ENCODE peak calls at places on chromosomes 1 and 21, in ten cellular contexts. L, Z, P, I, E, H, N, M, G and Q are unnamed samples.

GRCh38 chr1:221217029-221217428 is 337.8 kb downstream of the HLX start:
- DNase-seq in I (no peak), P (no peak), E (no peak), M (no peak), G (no peak), Z (no peak), L (no peak), H (peak), N (no peak), Q (no peak)

GRCh38 chr1:32592953-32593352 is 53.7 kb downstream of the ZBTB8A start:
- DNase-seq in Z (no peak), L (peak), E (no peak), I (no peak), P (no peak), H (peak), G (no peak), M (no peak), N (no peak), Q (no peak)

GRCh38 chr1:239993333-239993732 is 98.3 kb upstream of the FMN2 start:
- DNase-seq in H (no peak), I (no peak), N (no peak), M (no peak), L (no peak), Z (no peak), P (no peak), E (no peak), G (no peak), Q (no peak)

GRCh38 chr1:18957532-18958295 is 1.2 kb upstream of the IFFO2 start:
- DNase-seq in P (no peak), M (no peak), L (no peak), I (no peak), E (no peak), H (no peak), G (no peak), N (no peak), Z (no peak), Q (no peak)

GRCh38 chr1:56676571-56677035 is 31.5 kb downstream of the PRKAA2 start:
- DNase-seq in H (peak), M (no peak), Z (no peak), G (no peak), N (no peak), P (peak), I (no peak), L (peak), E (peak), Q (no peak)

GRCh38 chr1:18256318-18257235 is 149.0 kb downstream of the IGSF21 start:
- DNase-seq in E (peak), H (no peak), L (peak), P (peak), N (peak), I (peak), Z (peak), M (peak), G (peak), Q (peak)

GRCh38 chr1:61486783-61487505 is 238.0 kb downstream of the TM2D1 start:
- DNase-seq in G (no peak), M (no peak), Z (no peak), L (no peak), I (no peak), E (no peak), P (no peak), N (no peak), H (no peak), Q (no peak)

GRCh38 chr1:90876098-90876497 is 145.7 kb downstream of the ZNF644 start:
- DNase-seq in G (no peak), E (no peak), M (no peak), L (no peak), H (no peak), P (no peak), N (no peak), I (no peak), Z (no peak), Q (no peak)

GRCh38 chr1:247409869-247410544 is 6.0 kb upstream of the NLRP3 start:
- DNase-seq in G (peak), Z (no peak), L (no peak), E (no peak), I (no peak), P (no peak), M (no peak), H (no peak), N (no peak), Q (no peak)

GRCh38 chr1:218646288-218646687 is 301.2 kb downstream of the TGFB2 start:
- DNase-seq in L (no peak), G (no peak), Z (no peak), I (no peak), M (no peak), H (no peak), E (no peak), N (no peak), P (no peak), Q (no peak)

GRCh38 chr1:205162301-205162700 is 40.5 kb upstream of the RBBP5 start:
- DNase-seq in L (no peak), G (no peak), N (no peak), I (no peak), M (no peak), H (no peak), E (no peak), Z (no peak), P (no peak), Q (no peak)

GRCh38 chr1:13699510-13699909 is 478 bp upstream of the PRDM2 start:
- DNase-seq in I (no peak), P (no peak), E (no peak), Z (peak), N (peak), L (no peak), M (no peak), H (no peak), G (peak), Q (no peak)

GRCh38 chr21:43933146-43933673 is 68.2 kb downstream of the AGPAT3 start:
- DNase-seq in G (no peak), Z (no peak), E (no peak), H (no peak), L (no peak), I (no peak), N (no peak), P (no peak), M (no peak), Q (no peak)

GRCh38 chr1:11684070-11684469 is 3.1 kb upstream of the MAD2L2 start:
- DNase-seq in E (no peak), P (no peak), L (no peak), M (no peak), G (no peak), I (no peak), H (no peak), N (no peak), Z (no peak), Q (no peak)

GRCh38 chr1:40270152-40270834 is 12.3 kb downstream of the ZMPSTE24 start:
- DNase-seq in P (no peak), I (no peak), H (peak), L (no peak), E (no peak), Z (no peak), N (no peak), M (no peak), G (no peak), Q (no peak)

GRCh38 chr1:33322870-33323585 is 2.1 kb upstream of the A3GALT2 start:
- DNase-seq in I (no peak), L (no peak), P (no peak), Z (no peak), E (no peak), M (no peak), G (no peak), N (no peak), H (no peak), Q (no peak)

GRCh38 chr1:174923820-174924219 is 75.9 kb upstream of the CACYBP start:
- DNase-seq in E (no peak), G (no peak), I (no peak), L (no peak), M (no peak), H (no peak), P (no peak), Z (no peak), N (no peak), Q (no peak)

GRCh38 chr1:27568247-27569087 is 35.5 kb downstream of the AHDC1 start:
- DNase-seq in I (peak), G (peak), E (peak), N (peak), H (peak), Z (peak), M (peak), L (peak), P (peak), Q (peak)

GRCh38 chr1:196516373-196516772 is 91.9 kb downstream of the KCNT2 start:
- DNase-seq in N (no peak), H (no peak), L (peak), E (no peak), I (no peak), Z (no peak), G (no peak), P (no peak), M (no peak), Q (no peak)

GRCh38 chr1:89946532-89946931 is 48.4 kb upstream of the ZNF326 start:
- DNase-seq in P (no peak), E (no peak), L (no peak), G (no peak), H (peak), Z (no peak), M (no peak), I (no peak), N (no peak), Q (no peak)

GRCh38 chr1:67371681-67372080 is 58.5 kb downstream of the SERBP1 start:
- DNase-seq in G (no peak), M (no peak), Z (no peak), I (no peak), L (no peak), N (no peak), E (peak), H (peak), P (no peak), Q (no peak)

GRCh38 chr1:16266411-16267118 is 29.6 kb upstream of the CPLANE2 start:
- DNase-seq in N (no peak), G (no peak), P (no peak), L (no peak), E (no peak), M (peak), Z (no peak), I (no peak), H (peak), Q (no peak)

GRCh38 chr1:67137307-67137753 is 2.6 kb upstream of the C1orf141 start:
- DNase-seq in G (no peak), M (no peak), E (peak), L (no peak), I (no peak), N (no peak), H (no peak), Z (no peak), P (no peak), Q (no peak)

GRCh38 chr1:25992689-25993146 is 5.1 kb downstream of the PAFAH2 start:
- DNase-seq in Z (no peak), N (peak), H (no peak), M (no peak), I (no peak), P (no peak), L (no peak), E (no peak), G (no peak), Q (no peak)

GRCh38 chr1:64549464-64550239 is 79.7 kb downstream of the CACHD1 start:
- DNase-seq in M (no peak), Z (no peak), H (no peak), N (no peak), E (no peak), I (no peak), P (no peak), G (no peak), L (no peak), Q (no peak)

GRCh38 chr1:179012033-179012432 is 13.7 kb upstream of the FAM20B start:
- DNase-seq in H (no peak), M (no peak), G (no peak), I (no peak), E (no peak), N (no peak), P (no peak), Z (no peak), L (no peak), Q (no peak)

GRCh38 chr1:32780628-32781267 is 36.4 kb downstream of the YARS1 start:
- DNase-seq in P (no peak), H (no peak), M (no peak), I (no peak), L (peak), E (no peak), G (no peak), N (no peak), Z (no peak), Q (no peak)

GRCh38 chr1:7358346-7358745 is 412.8 kb upstream of the VAMP3 start:
- DNase-seq in L (no peak), M (no peak), H (no peak), E (no peak), Z (no peak), I (no peak), N (no peak), G (no peak), P (no peak), Q (no peak)

GRCh38 chr1:7352974-7353373 is 418.1 kb upstream of the VAMP3 start:
- DNase-seq in N (no peak), I (no peak), M (no peak), G (no peak), E (no peak), Z (no peak), H (no peak), P (no peak), L (no peak), Q (no peak)

GRCh38 chr1:7355646-7356045 is 415.4 kb upstream of the VAMP3 start:
- DNase-seq in I (no peak), P (no peak), L (no peak), H (no peak), G (no peak), N (no peak), Z (no peak), E (no peak), M (no peak), Q (no peak)

GRCh38 chr1:7352364-7352763 is 418.7 kb upstream of the VAMP3 start:
- DNase-seq in L (no peak), I (no peak), E (no peak), M (no peak), P (no peak), Z (no peak), G (no peak), N (no peak), H (no peak), Q (no peak)

DNA sequence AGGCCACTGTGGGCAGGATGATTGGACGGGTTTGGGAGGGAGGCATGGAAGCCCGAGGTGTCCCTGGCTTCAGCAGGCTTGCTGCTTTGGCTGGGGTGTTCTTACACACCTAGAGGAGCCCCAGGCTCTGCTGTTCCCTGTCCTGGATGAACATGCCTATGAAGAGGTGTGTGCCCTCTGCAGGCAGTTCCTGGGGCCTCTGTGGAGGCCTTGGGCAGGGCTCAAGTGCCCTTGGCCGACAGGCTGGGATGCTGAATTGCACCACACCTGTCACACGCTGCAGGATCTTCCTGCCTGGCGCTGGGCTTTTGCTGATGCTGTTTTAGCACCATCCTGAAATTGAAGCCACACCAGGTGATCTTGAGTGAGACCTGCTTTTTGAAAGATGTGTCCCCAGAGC is 415.0 kb upstream of the VAMP3 start:
- DNase-seq in G (no peak), M (no peak), I (no peak), E (no peak), L (no peak), H (no peak), Z (no peak), P (no peak), N (no peak), Q (no peak)
- TF ChIP-seq CTCF in G (no peak), M (no peak), I (no peak), E (no peak), L (no peak), H (no peak), Z (no peak), P (no peak), N (no peak), Q (no peak)

GRCh38 chr21:32414579-32415358 is 2.3 kb downstream of the EVA1C start:
- DNase-seq in M (no peak), I (no peak), G (no peak), L (peak), P (no peak), Z (peak), E (peak), N (no peak), H (peak), Q (no peak)
- TF ChIP-seq CTCF in M (peak), I (peak), G (no peak), L (peak), P (peak), Z (no peak), E (peak), N (peak), H (peak), Q (no peak)

GRCh38 chr21:36706482-36706852 is 7.6 kb downstream of the SIM2 start:
- DNase-seq in N (peak), M (no peak), I (no peak), P (no peak), G (no peak), L (no peak), Z (no peak), E (no peak), H (no peak), Q (no peak)

GRCh38 chr21:36707763-36708511 is 9.0 kb downstream of the SIM2 start:
- DNase-seq in M (no peak), E (no peak), L (no peak), Z (no peak), N (no peak), G (peak), I (no peak), H (no peak), P (no peak), Q (no peak)

GRCh38 chr21:36708512-36709029 is 9.7 kb downstream of the SIM2 start:
- DNase-seq in P (no peak), L (no peak), G (no peak), Z (no peak), M (no peak), N (no peak), E (no peak), I (no peak), H (no peak), Q (no peak)

GRCh38 chr21:36705679-36706481 is 7.0 kb downstream of the SIM2 start:
- DNase-seq in M (no peak), P (no peak), G (peak), E (no peak), N (peak), Z (no peak), L (no peak), I (no peak), H (no peak), Q (no peak)

DNA sequence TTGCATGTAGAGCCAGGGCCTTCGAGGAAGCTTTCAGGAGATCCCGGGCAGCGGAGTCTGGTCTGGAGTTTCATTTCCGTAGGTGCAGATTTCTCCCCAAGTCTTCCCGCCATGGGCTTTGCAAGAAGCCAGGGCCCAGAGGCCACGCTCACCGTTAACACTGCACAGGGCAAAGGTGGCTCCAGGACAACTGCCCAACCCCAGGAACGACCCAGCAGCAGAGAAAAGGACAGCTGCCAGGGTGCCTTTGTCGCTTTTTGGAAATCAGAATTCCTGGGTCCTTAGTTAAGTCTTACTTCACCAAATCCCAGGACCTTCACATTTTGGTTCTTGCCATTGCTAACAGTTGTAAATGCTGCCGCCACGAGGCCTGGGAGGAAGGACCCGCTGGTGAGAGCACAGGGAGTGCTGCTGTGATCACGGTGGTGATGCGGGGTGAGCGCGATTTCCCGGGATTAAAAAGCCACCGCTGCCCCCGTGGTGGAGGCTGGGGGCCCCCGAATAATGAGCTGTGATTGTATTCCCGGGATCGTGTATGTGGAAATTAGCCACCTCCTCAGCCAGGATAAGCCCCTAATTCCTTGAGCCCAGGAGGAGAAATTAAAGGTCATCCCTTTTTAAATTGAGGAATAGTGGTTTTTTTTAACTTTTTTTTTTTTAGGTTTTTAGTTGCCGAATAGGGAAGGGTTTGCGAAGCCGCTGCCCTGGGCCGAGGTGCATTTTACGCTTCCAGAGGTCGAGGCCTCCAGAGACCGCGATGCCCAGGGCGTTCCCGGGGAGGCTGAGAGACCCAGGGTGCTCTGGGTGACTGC is 8.2 kb downstream of the SIM2 start:
- DNase-seq in P (no peak), L (no peak), G (peak), Z (no peak), N (no peak), E (no peak), H (peak), I (no peak), M (peak), Q (no peak)
- TF ChIP-seq CTCF in P (no peak), L (peak), G (no peak), Z (no peak), N (no peak), E (peak), H (no peak), I (no peak), M (peak), Q (no peak)

GRCh38 chr1:1207254-1207902 is 986 bp upstream of the TNFRSF18 start:
- DNase-seq in N (no peak), M (no peak), H (no peak), P (no peak), Z (no peak), L (no peak), I (no peak), E (no peak), G (no peak), Q (no peak)

GRCh38 chr1:1204998-1205768 is 1.2 kb downstream of the TNFRSF18 start:
- DNase-seq in M (no peak), P (no peak), E (no peak), I (no peak), N (no peak), H (no peak), G (no peak), Z (no peak), L (no peak), Q (peak)

GRCh38 chr1:1206376-1207253 is at the start of gene TNFRSF18:
- DNase-seq in M (peak), N (no peak), H (no peak), G (peak), E (no peak), L (peak), Z (no peak), I (peak), P (no peak), Q (peak)

GRCh38 chr1:1204425-1204920 is 1.9 kb downstream of the TNFRSF18 start:
- DNase-seq in G (no peak), E (no peak), L (no peak), N (no peak), I (no peak), Z (no peak), P (no peak), H (no peak), M (no peak), Q (no peak)

GRCh38 chr1:1205769-1206375 is 520 bp downstream of the TNFRSF18 start:
- DNase-seq in M (no peak), E (no peak), I (no peak), N (no peak), Z (no peak), G (no peak), P (no peak), L (no peak), H (no peak), Q (no peak)
- TF ChIP-seq CTCF in M (no peak), E (no peak), I (peak), N (no peak), Z (no peak), G (peak), P (no peak), L (no peak), H (no peak), Q (no peak)

DNA sequence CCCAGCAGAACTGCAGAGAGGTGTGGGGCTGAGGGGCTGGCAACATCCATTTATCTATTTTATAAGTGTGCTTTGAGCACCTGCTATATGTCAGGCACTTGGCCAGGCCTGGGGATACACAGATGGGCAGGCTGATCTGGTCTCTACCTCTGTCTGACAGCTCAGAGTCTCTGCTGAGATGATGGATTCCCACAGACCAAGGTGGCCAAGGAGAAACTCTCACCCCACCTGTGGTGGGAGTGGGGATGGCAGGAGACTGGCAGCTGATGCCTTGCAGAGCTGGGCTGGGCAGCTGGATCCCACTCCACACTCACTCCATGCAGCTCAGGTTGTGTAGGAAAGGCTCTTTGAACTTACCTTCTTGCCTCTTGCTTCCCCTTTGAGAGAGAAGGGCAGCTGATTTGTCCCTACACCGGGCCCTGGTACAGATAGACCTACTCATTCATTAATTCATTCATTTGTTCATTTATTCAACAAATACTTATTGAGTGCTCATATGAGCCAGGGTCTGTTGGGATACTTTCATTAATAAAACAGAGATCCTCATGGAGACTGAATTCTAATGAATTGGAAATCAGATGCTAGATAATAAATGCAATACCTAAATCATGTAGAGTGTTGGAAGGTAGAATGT is 9.0 kb downstream of the ADORA1 start:
- DNase-seq in G (no peak), L (no peak), E (no peak), M (no peak), H (no peak), Z (no peak), I (no peak), N (no peak), P (peak), Q (no peak)
- TF ChIP-seq CTCF in G (no peak), L (no peak), E (no peak), M (no peak), H (no peak), Z (no peak), I (peak), N (peak), P (no peak), Q (no peak)

GRCh38 chr1:228463559-228464455 is 23.4 kb upstream of the RNF187 start:
- DNase-seq in N (no peak), I (no peak), E (peak), P (peak), M (no peak), H (peak), G (peak), L (no peak), Z (no peak), Q (no peak)
- TF ChIP-seq CTCF in N (no peak), I (peak), E (no peak), P (peak), M (peak), H (no peak), G (no peak), L (no peak), Z (no peak), Q (no peak)

GRCh38 chr21:36908260-36908908 is 58.1 kb downstream of the HLCS start:
- DNase-seq in E (no peak), I (no peak), H (peak), P (no peak), L (no peak), N (no peak), G (no peak), M (no peak), Z (no peak), Q (no peak)
- TF ChIP-seq CTCF in E (peak), I (no peak), H (peak), P (no peak), L (peak), N (no peak), G (no peak), M (peak), Z (no peak), Q (peak)